ENCODE peak calls at places on chromosome 12, in five cellular contexts. G is esophagus squamous epithelium, F is adrenal gland, J is right lobe of liver, I is heart left ventricle. R is an unnamed sample.

GRCh38 chr12:26195250-26195640 is at the start of gene SSPN:
- DNase-seq in G (peak; percentile 7), F (peak; percentile 84), J (peak; percentile 46), I (peak; percentile 80), R (peak; percentile 83)

GRCh38 chr12:12024958-12025682 is 45.6 kb upstream of the BCL2L14 start:
- DNase-seq in G (no peak), F (peak; percentile 20), J (no peak), I (no peak), R (no peak)

GRCh38 chr12:11901687-11902524 is 168.8 kb upstream of the BCL2L14 start:
- DNase-seq in G (no peak), F (no peak), J (no peak), I (no peak), R (no peak)

GRCh38 chr12:77324763-77325468 is 259.5 kb upstream of the E2F7 start:
- DNase-seq in G (no peak), F (peak; percentile 78), J (peak; percentile 76), I (peak; percentile 86), R (peak; percentile 42)

GRCh38 chr12:67415473-67415872 is 146.3 kb downstream of the CAND1 start:
- DNase-seq in G (no peak), F (peak; percentile 79), J (no peak), I (no peak), R (peak; percentile 27)

GRCh38 chr12:113060336-113060960 is 3.9 kb downstream of the DTX1 start:
- DNase-seq in G (no peak), F (no peak), J (no peak), I (no peak), R (no peak)

GRCh38 chr12:50505386-50505827 is 622 bp downstream of the DIP2B start:
- DNase-seq in G (no peak), F (no peak), J (peak; percentile 60), I (no peak), R (no peak)

GRCh38 chr12:52285172-52285745 is 6.1 kb downstream of the KRT81 start:
- DNase-seq in G (no peak), F (no peak), J (no peak), I (no peak), R (no peak)

GRCh38 chr12:26845984-26846383 is 13.0 kb upstream of the ITPR2 start:
- DNase-seq in G (no peak), F (peak; percentile 80), J (no peak), I (no peak), R (no peak)

GRCh38 chr12:56633465-56634241 is 3.5 kb upstream of the BAZ2A start:
- DNase-seq in G (no peak), F (no peak), J (no peak), I (no peak), R (no peak)

GRCh38 chr12:3140284-3140683 is 63.1 kb downstream of the TSPAN9 start:
- DNase-seq in G (no peak), F (no peak), J (no peak), I (no peak), R (no peak)

GRCh38 chr12:108609535-108610335 is 11.9 kb upstream of the TMEM119 start:
- DNase-seq in G (no peak), F (peak; percentile 67), J (no peak), I (peak; percentile 86), R (peak; percentile 7)

GRCh38 chr12:108122644-108123043 is 6.4 kb upstream of the WSCD2 start:
- DNase-seq in G (no peak), F (no peak), J (no peak), I (no peak), R (no peak)

GRCh38 chr12:98253207-98253606 is 262.2 kb upstream of the TMPO start:
- DNase-seq in G (no peak), F (no peak), J (no peak), I (no peak), R (no peak)

GRCh38 chr12:59093090-59093489 is 172.8 kb upstream of the LRIG3 start:
- DNase-seq in G (no peak), F (no peak), J (no peak), I (no peak), R (no peak)

GRCh38 chr12:32568241-32568640 is 110.9 kb upstream of the DNM1L start:
- DNase-seq in G (no peak), F (no peak), J (no peak), I (no peak), R (no peak)

GRCh38 chr12:12985817-12986408 is 14.2 kb downstream of the HEBP1 start:
- DNase-seq in G (no peak), F (peak; percentile 62), J (no peak), I (no peak), R (no peak)

GRCh38 chr12:121829250-121829918 is 25.6 kb downstream of the SETD1B start:
- DNase-seq in G (no peak), F (peak; percentile 54), J (no peak), I (no peak), R (no peak)

GRCh38 chr12:45705404-45705803 is 24.1 kb upstream of the ARID2 start:
- DNase-seq in G (no peak), F (no peak), J (no peak), I (no peak), R (no peak)

GRCh38 chr12:46071769-46072624 is 81.6 kb upstream of the SCAF11 start:
- DNase-seq in G (no peak), F (peak; percentile 86), J (peak; percentile 58), I (peak; percentile 68), R (peak; percentile 82)

GRCh38 chr12:820336-820735 is 68.0 kb downstream of the WNK1 start:
- DNase-seq in G (no peak), F (no peak), J (no peak), I (no peak), R (no peak)

GRCh38 chr12:817941-818600 is 65.7 kb downstream of the WNK1 start:
- DNase-seq in G (no peak), F (no peak), J (no peak), I (no peak), R (peak; percentile 27)

GRCh38 chr12:823043-823698 is 70.8 kb downstream of the WNK1 start:
- DNase-seq in G (no peak), F (no peak), J (no peak), I (no peak), R (no peak)

GRCh38 chr12:818733-819132 is 66.4 kb downstream of the WNK1 start:
- DNase-seq in G (no peak), F (no peak), J (no peak), I (no peak), R (no peak)
- TF ChIP-seq CTCF in G (peak; percentile 52), F (peak; percentile 17), J (no peak), I (no peak), R (no peak)

GRCh38 chr12:54279227-54279631 is 693 bp downstream of the CBX5 start:
- DNase-seq in G (no peak), F (no peak), J (no peak), I (no peak), R (no peak)
- TF ChIP-seq POLR2A in G (no peak), F (peak; percentile 72), J (no peak), I (no peak), R (no peak)

GRCh38 chr12:118682656-118683055 is 298.7 kb upstream of the SRRM4 start:
- DNase-seq in G (no peak), F (no peak), J (no peak), I (no peak), R (no peak)

GRCh38 chr12:118685983-118686607 is 295.2 kb upstream of the SRRM4 start:
- DNase-seq in G (no peak), F (no peak), J (no peak), I (no peak), R (no peak)

DNA sequence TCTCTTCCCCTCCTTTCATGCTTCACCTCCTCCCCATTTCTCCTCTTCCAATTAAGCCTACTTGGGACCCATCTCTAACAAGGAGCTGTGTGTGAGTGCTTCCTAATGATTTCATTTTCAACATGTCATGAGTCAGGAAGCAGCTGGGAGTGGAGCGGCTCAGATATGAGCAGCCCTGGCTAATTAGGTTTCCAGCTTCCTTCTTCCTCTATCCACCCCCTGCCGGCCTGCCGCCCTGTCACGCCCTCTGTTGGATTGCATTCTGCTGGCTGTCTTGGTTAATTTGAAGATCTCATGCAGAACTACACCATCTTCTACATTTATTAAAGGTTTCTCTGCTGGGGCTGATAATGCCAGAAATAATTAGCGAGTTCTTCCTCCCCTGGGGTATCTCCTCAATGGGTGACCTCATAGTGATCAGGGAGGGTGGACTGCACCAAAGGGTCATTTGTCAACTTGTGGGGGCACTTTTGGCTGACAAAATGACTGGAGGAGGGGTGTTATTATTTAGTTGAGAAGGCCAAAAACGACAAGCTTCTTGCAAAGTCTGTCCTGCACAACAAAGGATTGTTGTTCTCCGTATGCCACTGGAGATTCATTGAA is 300.9 kb upstream of the SRRM4 start:
- DNase-seq in G (no peak), F (no peak), J (no peak), I (no peak), R (no peak)
- TF ChIP-seq CTCF in G (no peak), F (no peak), J (no peak), I (no peak), R (no peak)

DNA sequence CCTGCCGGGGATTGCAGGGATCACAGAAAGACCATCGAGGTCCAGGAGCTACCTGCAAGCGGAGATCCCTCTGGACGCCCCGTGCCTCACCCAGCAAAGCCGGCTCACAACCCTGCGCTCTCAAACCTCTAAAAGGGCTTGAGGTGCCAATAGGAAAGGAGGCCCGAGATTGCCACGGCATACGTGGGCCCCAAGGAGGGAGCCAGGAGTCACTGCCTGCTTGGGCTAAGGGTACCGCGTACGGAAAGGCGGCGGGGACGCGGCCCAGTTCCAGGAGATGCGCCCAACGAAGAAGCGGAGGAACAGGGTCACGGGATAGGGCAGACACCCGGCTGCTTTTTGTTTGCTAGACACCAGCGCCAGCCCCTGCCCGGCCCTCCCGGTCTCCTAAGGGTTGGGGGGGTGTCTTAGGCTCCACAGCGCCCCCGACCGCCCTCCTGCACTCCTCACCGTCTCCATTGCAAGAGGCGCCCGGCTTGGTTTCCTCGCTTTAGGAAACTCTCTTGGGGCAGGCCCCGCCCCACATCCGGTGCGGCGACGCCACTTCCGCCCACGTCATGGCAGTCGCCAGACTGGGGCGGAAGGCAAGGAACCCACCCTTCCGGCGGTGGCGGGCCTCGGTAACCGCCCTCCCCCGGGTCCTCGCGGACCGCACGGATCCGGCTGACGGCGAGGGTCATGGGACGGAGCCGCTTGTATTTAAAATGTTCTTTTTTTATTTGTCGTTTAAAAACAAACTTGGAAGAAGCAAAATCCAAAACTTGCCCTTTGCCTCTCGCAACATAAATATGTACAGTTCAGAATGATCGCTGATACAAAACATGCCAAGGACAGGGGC is at the start of gene PRKAG1:
- DNase-seq in G (peak; percentile 89), F (peak; percentile 98), J (peak; percentile 96), I (peak; percentile 99), R (peak; percentile 95)
- TF ChIP-seq POLR2A in G (peak; percentile 88), F (peak; percentile 91), J (peak; percentile 94), I (peak; percentile 92), R (peak; percentile 97)

GRCh38 chr12:48219635-48220034 is 16.5 kb upstream of the OR10AD1 start:
- DNase-seq in G (no peak), F (no peak), J (no peak), I (no peak), R (no peak)
- TF ChIP-seq CTCF in G (no peak), F (no peak), J (no peak), I (no peak), R (no peak)

GRCh38 chr12:111368291-111368683 is 608 bp downstream of the PHETA1 start:
- DNase-seq in G (no peak), F (no peak), J (peak; percentile 47), I (peak; percentile 58), R (peak; percentile 31)

GRCh38 chr12:111367661-111368221 is 1.2 kb downstream of the PHETA1 start:
- DNase-seq in G (no peak), F (no peak), J (peak; percentile 71), I (peak; percentile 63), R (no peak)

GRCh38 chr12:111366583-111366982 is 2.3 kb downstream of the PHETA1 start:
- DNase-seq in G (no peak), F (no peak), J (no peak), I (no peak), R (no peak)

GRCh38 chr12:111369496-111370220 is 763 bp upstream of the PHETA1 start:
- DNase-seq in G (no peak), F (no peak), J (no peak), I (no peak), R (no peak)

GRCh38 chr12:111368684-111369495 is at the start of gene PHETA1:
- DNase-seq in G (peak; percentile 46), F (peak; percentile 97), J (peak; percentile 96), I (peak; percentile 97), R (peak; percentile 95)
- TF ChIP-seq POLR2A in G (peak; percentile 33), F (peak; percentile 32), J (peak; percentile 91), I (peak; percentile 88), R (peak; percentile 81)